ENCODE peak calls at places on chromosomes 7 and 10, in seven cellular contexts. Z is NCI-H2029, M is RWPE1, X is mesothelial cell of epicardium, T is transverse colon, B is GM18507, H is activated T-cell treated with anti-CD3 and anti-CD28 coated beads for 1 hour. G is an unnamed sample.

GRCh38 chr10:31554556-31554955 is 235.5 kb downstream of the ZEB1 start:
- DNase-seq in Z (no peak), M (no peak), X (no peak), T (no peak), B (no peak), H (no peak), G (no peak)

GRCh38 chr10:78894841-78895195 is 173.9 kb upstream of the ZMIZ1 start:
- DNase-seq in Z (no peak), M (no peak), X (no peak), T (no peak), B (no peak), H (no peak), G (no peak)

GRCh38 chr10:86971146-86971991 is 3.1 kb downstream of the ADIRF start:
- DNase-seq in Z (peak; percentile 66), M (peak; percentile 94), X (peak; percentile 84), T (peak; percentile 94), B (peak; percentile 72), H (peak; percentile 88), G (peak; percentile 92)

GRCh38 chr7:37908221-37908788 is 8.3 kb downstream of the SFRP4 start:
- DNase-seq in Z (no peak), M (no peak), X (no peak), T (no peak), B (no peak), H (no peak), G (no peak)

GRCh38 chr10:79349766-79350406 is 2.6 kb downstream of the PPIF start:
- DNase-seq in Z (no peak), M (no peak), X (no peak), T (no peak), B (no peak), H (no peak), G (no peak)

GRCh38 chr7:87735360-87735759 is 107.2 kb downstream of the RUNDC3B start:
- DNase-seq in Z (no peak), M (peak; percentile 3), X (no peak), T (no peak), B (no peak), H (no peak), G (no peak)

GRCh38 chr7:49774459-49775064 is 1.1 kb downstream of the VWC2 start:
- DNase-seq in Z (no peak), M (no peak), X (peak; percentile 48), T (no peak), B (no peak), H (no peak), G (no peak)

GRCh38 chr7:27586825-27587224 is 75.9 kb downstream of the HIBADH start:
- DNase-seq in Z (peak; percentile 26), M (no peak), X (no peak), T (peak; percentile 49), B (no peak), H (no peak), G (no peak)

GRCh38 chr10:102368072-102368471 is 27.4 kb upstream of the NFKB2 start:
- DNase-seq in Z (no peak), M (peak; percentile 57), X (no peak), T (no peak), B (no peak), H (no peak), G (no peak)

GRCh38 chr7:131188367-131189339 is 139.0 kb upstream of the MKLN1 start:
- DNase-seq in Z (peak; percentile 6), M (peak; percentile 85), X (no peak), T (no peak), B (peak; percentile 23), H (peak; percentile 16), G (peak; percentile 54)

GRCh38 chr7:70846208-70846607 is 285.7 kb upstream of the GALNT17 start:
- DNase-seq in Z (no peak), M (no peak), X (no peak), T (no peak), B (no peak), H (no peak), G (no peak)